ENCODE peak calls at places on chromosomes 1 and 21, in ten cellular contexts. I is GM13976; M is CD4-positive, alpha-beta T cell; O is breast epithelium; J is H9; U is neural crest cell; C is A549; V is fibroblast of mammary gland; L is cardiac fibroblast; B is psoas muscle. Z is an unnamed sample.

GRCh38 chr1:53327183-53327941 is 508 bp downstream of the LRP8 start:
- DNase-seq in O (no peak), C (peak), U (peak), I (peak), L (peak), J (peak), V (peak), M (peak), B (no peak), Z (peak)

GRCh38 chr1:47188901-47189785 is 693 bp downstream of the PDZK1IP1 start:
- DNase-seq in V (no peak), J (no peak), L (no peak), M (no peak), U (no peak), I (no peak), O (peak), C (no peak), B (no peak), Z (no peak)

GRCh38 chr1:43513471-43514173 is 17.1 kb upstream of the PTPRF start:
- DNase-seq in B (no peak), J (peak), C (no peak), O (no peak), U (no peak), V (no peak), M (no peak), I (no peak), L (no peak), Z (no peak)

GRCh38 chr21:46516068-46516467 is 57.4 kb downstream of the DIP2A start:
- DNase-seq in L (no peak), U (no peak), I (no peak), V (no peak), O (no peak), M (no peak), J (no peak), B (no peak), C (no peak), Z (no peak)

GRCh38 chr1:168304865-168305264 is 24.2 kb downstream of the TBX19 start:
- DNase-seq in J (no peak), C (no peak), B (no peak), U (no peak), L (no peak), M (no peak), I (no peak), V (no peak), O (no peak), Z (no peak)

GRCh38 chr1:160017592-160017991 is 14.2 kb downstream of the PIGM start:
- DNase-seq in L (no peak), J (no peak), V (no peak), C (no peak), U (no peak), M (no peak), B (no peak), I (no peak), O (no peak), Z (no peak)

GRCh38 chr1:43914576-43915525 is 18.8 kb upstream of the ARTN start:
- DNase-seq in B (no peak), C (no peak), V (no peak), U (no peak), J (no peak), L (no peak), I (no peak), M (no peak), O (no peak), Z (no peak)

GRCh38 chr1:201021333-201022177 is 2.0 kb downstream of the KIF21B start:
- DNase-seq in U (no peak), O (no peak), L (no peak), V (no peak), M (no peak), I (no peak), B (no peak), C (no peak), J (peak), Z (no peak)

GRCh38 chr1:30514137-30514654 is 209.2 kb downstream of the MATN1 start:
- DNase-seq in B (no peak), O (no peak), U (no peak), V (no peak), I (no peak), M (no peak), L (no peak), J (peak), C (no peak), Z (no peak)

GRCh38 chr1:234608720-234609527 is 1.1 kb downstream of the IRF2BP2 start:
- DNase-seq in B (peak), O (peak), I (peak), C (no peak), J (no peak), M (peak), V (peak), U (no peak), L (peak), Z (peak)

DNA sequence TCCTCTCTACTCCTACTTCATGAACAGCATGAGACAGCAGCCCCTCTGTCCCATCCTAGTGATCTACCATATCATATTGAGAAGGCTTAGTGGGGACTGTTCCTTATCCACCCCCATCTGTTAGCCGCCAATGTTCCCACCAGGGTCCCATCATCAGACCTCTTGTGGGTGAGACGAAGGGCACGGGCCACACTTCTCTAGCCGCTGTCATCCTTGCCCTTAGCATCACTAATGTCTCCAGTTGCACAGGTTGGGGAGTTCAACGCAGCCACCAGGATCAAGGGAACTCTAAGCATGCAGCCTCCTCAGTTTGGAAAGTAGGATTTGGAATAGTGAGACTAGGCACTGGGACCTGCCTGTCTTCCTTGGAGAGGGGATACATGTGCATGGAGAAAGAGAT is 20.1 kb downstream of the INKA2 start:
- DNase-seq in L (no peak), C (no peak), I (no peak), M (no peak), O (no peak), J (no peak), U (no peak), B (no peak), V (no peak), Z (no peak)
- TF ChIP-seq CTCF in L (no peak), C (no peak), I (no peak), M (no peak), O (no peak), J (no peak), U (no peak), B (no peak), V (no peak), Z (no peak)

GRCh38 chr1:212700597-212700891 is 904 bp upstream of the BATF3 start:
- DNase-seq in M (no peak), C (no peak), L (no peak), O (no peak), J (no peak), U (no peak), B (no peak), V (no peak), I (no peak), Z (no peak)

GRCh38 chr1:212700892-212701819 is 1.5 kb upstream of the BATF3 start:
- DNase-seq in M (no peak), B (peak), U (peak), J (peak), I (no peak), C (peak), L (peak), V (peak), O (peak), Z (peak)

GRCh38 chr1:212699839-212700596 is at the start of gene BATF3:
- DNase-seq in B (peak), L (no peak), C (peak), V (no peak), J (no peak), M (peak), O (no peak), I (peak), U (peak), Z (peak)

GRCh38 chr1:212698467-212699103 is 1.1 kb downstream of the BATF3 start:
- DNase-seq in J (no peak), M (no peak), O (no peak), C (no peak), V (no peak), L (no peak), B (no peak), I (no peak), U (no peak), Z (no peak)

GRCh38 chr1:212699104-212699838 is 369 bp downstream of the BATF3 start:
- DNase-seq in M (peak), C (peak), L (peak), J (peak), O (no peak), U (peak), B (peak), I (peak), V (peak), Z (peak)
- TF ChIP-seq CTCF in M (peak), C (peak), L (peak), J (peak), O (no peak), U (peak), B (peak), I (peak), V (peak), Z (peak)

DNA sequence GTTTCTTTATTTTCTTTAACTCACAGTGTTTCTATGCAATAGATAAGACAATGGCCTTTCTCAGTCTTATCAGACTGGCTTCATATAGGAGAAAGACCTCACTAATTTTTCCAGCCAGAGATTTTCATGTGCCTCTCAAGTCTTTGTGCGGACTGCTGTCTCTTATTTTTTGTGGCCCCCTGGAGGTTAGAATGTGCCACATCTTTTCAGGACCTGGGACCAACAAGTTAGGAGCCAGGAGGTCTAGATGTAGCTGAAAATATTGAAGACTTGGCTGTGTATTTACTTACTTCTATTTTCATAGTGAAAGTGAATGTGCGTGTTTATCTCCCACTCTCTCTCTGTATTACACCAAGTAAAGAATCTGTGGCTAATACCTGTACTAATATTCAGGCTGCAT is 42.1 kb upstream of the CFHR3 start:
- DNase-seq in U (no peak), V (no peak), M (no peak), J (peak), L (peak), C (no peak), I (no peak), B (no peak), O (no peak), Z (no peak)
- TF ChIP-seq CTCF in U (peak), V (peak), M (no peak), J (peak), L (peak), C (no peak), I (no peak), B (no peak), O (no peak), Z (no peak)

DNA sequence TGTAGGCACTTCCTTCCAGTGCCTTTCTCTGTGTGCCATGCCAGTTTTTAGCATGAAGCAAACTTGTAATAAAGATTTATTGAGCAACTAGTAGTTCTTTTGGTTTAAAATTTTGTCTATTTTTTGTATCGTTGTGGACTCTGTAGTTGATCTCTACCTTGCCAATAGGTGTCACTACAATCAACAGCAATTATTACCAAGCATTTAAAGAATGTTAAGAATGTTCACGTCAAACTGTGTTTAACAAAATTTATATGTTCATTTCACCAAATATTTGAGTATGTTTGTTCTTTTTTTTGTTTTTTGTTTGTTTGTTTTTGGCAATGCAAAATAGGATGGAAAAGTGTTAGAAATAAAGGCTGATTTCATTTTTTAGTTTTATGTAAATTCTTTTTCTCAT is 208.1 kb downstream of the PATJ start:
- DNase-seq in O (no peak), L (peak), V (peak), I (no peak), C (no peak), B (no peak), J (no peak), U (no peak), M (no peak), Z (no peak)
- TF ChIP-seq CTCF in O (no peak), L (no peak), V (peak), I (no peak), C (peak), B (peak), J (peak), U (peak), M (no peak), Z (peak)

DNA sequence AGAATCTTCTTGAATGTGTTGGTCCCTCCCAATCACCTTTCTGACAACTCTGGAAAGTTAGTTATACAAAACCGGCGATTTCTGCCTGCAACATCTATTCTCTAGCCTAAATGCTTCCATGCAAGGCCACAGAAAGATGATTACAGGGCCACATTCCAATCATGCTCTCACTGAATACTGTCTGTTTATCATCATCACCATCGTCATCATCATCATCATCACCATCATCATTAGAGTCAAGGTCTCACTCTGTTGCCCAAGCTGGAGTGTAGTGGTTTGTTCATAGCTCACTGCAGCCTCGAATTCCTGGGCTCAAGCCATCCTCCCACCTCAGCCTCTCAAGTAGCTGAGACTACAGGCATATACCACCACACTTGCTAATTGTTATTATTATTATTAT is 521.2 kb upstream of the DAB1 start:
- DNase-seq in J (no peak), U (no peak), O (no peak), I (no peak), V (no peak), B (no peak), L (no peak), C (no peak), M (no peak), Z (no peak)
- TF ChIP-seq CTCF in J (no peak), U (no peak), O (no peak), I (no peak), V (no peak), B (no peak), L (no peak), C (no peak), M (no peak), Z (no peak)

GRCh38 chr1:189751311-189751710 is 726.4 kb downstream of the BRINP3 start:
- DNase-seq in I (no peak), O (no peak), C (no peak), V (no peak), B (no peak), L (no peak), U (no peak), J (no peak), M (no peak), Z (no peak)

DNA sequence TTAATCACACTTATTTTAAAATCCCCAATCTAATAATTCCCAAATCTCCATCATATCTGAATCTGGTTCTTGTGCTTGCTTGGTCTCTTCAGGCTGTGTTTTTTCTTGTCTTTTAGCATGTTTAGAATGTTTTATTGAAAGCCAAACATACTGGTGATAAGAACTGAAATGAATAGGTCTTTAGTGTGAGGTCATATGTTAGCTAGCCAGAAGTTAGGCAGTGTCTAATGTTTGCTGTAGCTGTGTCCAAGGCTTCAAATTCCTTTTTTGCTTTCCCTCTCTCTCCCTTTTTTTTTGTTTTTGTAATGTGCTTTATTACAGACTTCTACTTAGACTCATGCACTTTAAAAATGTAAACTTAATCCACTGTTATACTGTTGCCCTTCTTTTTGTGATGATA is 725.2 kb downstream of the BRINP3 start:
- DNase-seq in J (no peak), B (no peak), M (no peak), I (no peak), V (no peak), L (no peak), O (no peak), C (no peak), U (no peak), Z (no peak)
- TF ChIP-seq CTCF in J (no peak), B (no peak), M (no peak), I (no peak), V (no peak), L (no peak), O (no peak), C (no peak), U (no peak), Z (no peak)

DNA sequence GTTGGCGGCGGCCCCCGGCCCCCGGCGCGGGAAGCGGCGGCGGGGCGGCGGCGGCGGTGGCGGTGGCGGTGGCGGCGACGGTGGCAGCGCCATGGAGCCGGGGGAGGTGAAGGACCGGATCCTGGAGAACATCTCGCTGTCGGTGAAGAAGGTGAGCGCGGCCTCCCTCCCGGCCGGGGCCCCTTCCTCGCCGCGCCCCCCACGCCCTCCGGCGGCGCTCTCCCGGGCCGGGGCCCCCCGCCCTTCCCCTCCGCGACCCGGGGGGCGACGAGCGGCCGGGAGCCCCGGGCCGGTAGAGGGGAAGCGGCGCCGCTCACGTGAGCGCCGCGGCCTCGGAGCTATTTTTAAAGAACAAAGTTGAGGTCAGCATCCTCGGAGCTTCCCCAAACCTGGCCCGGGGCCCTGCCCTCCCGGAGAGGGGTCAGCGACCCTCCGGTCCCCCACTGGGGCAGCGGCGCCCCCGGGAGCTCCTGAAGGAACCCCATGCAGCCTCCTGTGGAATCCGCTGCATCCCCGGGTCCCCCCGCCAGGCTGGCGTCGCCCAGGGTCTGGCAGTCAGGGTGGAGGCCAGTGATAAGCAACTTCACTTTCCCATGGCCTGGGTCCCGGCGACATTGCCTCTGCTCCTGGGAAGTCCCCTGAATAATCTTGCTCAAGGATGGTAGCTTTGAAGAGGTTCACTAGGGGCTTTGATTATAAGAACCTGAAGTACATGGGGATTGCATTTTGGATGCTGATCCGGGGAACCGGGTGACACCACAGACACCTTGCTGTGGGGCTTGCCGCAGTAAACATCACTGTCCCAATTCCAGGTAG is 556 bp downstream of the PLEKHM2 start:
- DNase-seq in C (peak), M (peak), J (peak), B (peak), U (peak), O (peak), V (peak), I (peak), L (no peak), Z (peak)
- TF ChIP-seq CTCF in C (no peak), M (no peak), J (no peak), B (no peak), U (peak), O (no peak), V (peak), I (no peak), L (no peak), Z (no peak)

GRCh38 chr1:149888160-149888998 is 11.0 kb upstream of the BOLA1 start:
- DNase-seq in I (peak), M (peak), V (peak), B (peak), L (peak), U (peak), C (peak), J (peak), O (peak), Z (peak)
- TF ChIP-seq CTCF in I (peak), M (peak), V (peak), B (peak), L (peak), U (peak), C (peak), J (peak), O (peak), Z (peak)

Z was measured in Calu3.